ENCODE peak calls at places on chromosomes 5 and 9, in five cellular contexts. X is neuronal stem cell, Y is A549, N is heart left ventricle, V is psoas muscle. D is an unnamed sample. For H3K4me1, the result is how much of the 10 kb centered on the place peaks cover.

GRCh38 chr5:171907731-171908343 is 98.6 kb downstream of the FBXW11 start:
- DNase-seq in X (peak), Y (peak), N (peak), V (no peak), D (peak)

GRCh38 chr5:11452854-11453253 is 451.4 kb downstream of the CTNND2 start:
- DNase-seq in X (no peak), Y (no peak), N (no peak), V (no peak), D (no peak)

GRCh38 chr9:126431112-126431742 is 104.6 kb downstream of the MVB12B start:
- DNase-seq in X (no peak), Y (no peak), N (no peak), V (no peak), D (no peak)

GRCh38 chr9:87193925-87194380 is 246.6 kb upstream of the GAS1 start:
- DNase-seq in X (no peak), Y (no peak), N (no peak), V (no peak), D (peak)

GRCh38 chr5:74722271-74722670 is 37.2 kb downstream of the HEXB start:
- DNase-seq in X (no peak), Y (no peak), N (no peak), V (no peak), D (no peak)

GRCh38 chr5:173689713-173690360 is 73.4 kb upstream of the BOD1 start:
- DNase-seq in X (no peak), Y (peak), N (peak), V (peak), D (no peak)

GRCh38 chr5:166561759-166562158 is 1729.7 kb upstream of the WWC1 start:
- DNase-seq in X (no peak), Y (no peak), N (no peak), V (no peak), D (no peak)

GRCh38 chr5:167582916-167583315 is 708.5 kb upstream of the WWC1 start:
- DNase-seq in X (no peak), Y (no peak), N (no peak), V (no peak), D (no peak)

GRCh38 chr5:44679200-44679599 is 129.5 kb upstream of the MRPS30 start:
- DNase-seq in X (no peak), Y (no peak), N (no peak), V (no peak), D (no peak)

GRCh38 chr5:34517249-34517648 is 138.9 kb upstream of the RAI14 start:
- DNase-seq in X (no peak), Y (no peak), N (no peak), V (no peak), D (no peak)

GRCh38 chr5:69329905-69330489 is 2.6 kb downstream of the CCDC125 start:
- DNase-seq in X (no peak), Y (no peak), N (no peak), V (no peak), D (no peak)

GRCh38 chr9:100401042-100401441 is 25.9 kb upstream of the MSANTD3 start:
- DNase-seq in X (no peak), Y (no peak), N (no peak), V (no peak), D (no peak)

GRCh38 chr9:96441798-96442445 is 8.0 kb upstream of the HABP4 start:
- DNase-seq in X (no peak), Y (no peak), N (no peak), V (no peak), D (no peak)

GRCh38 chr5:1542755-1543154 is 19.0 kb upstream of the LPCAT1 start:
- DNase-seq in X (no peak), Y (peak), N (no peak), V (no peak), D (no peak)

GRCh38 chr9:72207278-72207677 is 58.0 kb downstream of the GDA start:
- DNase-seq in X (no peak), Y (no peak), N (no peak), V (no peak), D (no peak)

GRCh38 chr9:130731355-130731754 is 37.8 kb downstream of the EXOSC2 start:
- DNase-seq in X (no peak), Y (no peak), N (no peak), V (no peak), D (no peak)

GRCh38 chr9:17969232-17969631 is 390.4 kb downstream of the SH3GL2 start:
- DNase-seq in X (no peak), Y (no peak), N (no peak), V (no peak), D (no peak)

GRCh38 chr9:98709968-98710965 is 1.5 kb upstream of the GABBR2 start:
- DNase-seq in X (no peak), Y (no peak), N (no peak), V (no peak), D (no peak)

GRCh38 chr9:130242270-130243014 is 23.1 kb upstream of the HMCN2 start:
- DNase-seq in X (no peak), Y (no peak), N (no peak), V (peak), D (no peak)

DNA sequence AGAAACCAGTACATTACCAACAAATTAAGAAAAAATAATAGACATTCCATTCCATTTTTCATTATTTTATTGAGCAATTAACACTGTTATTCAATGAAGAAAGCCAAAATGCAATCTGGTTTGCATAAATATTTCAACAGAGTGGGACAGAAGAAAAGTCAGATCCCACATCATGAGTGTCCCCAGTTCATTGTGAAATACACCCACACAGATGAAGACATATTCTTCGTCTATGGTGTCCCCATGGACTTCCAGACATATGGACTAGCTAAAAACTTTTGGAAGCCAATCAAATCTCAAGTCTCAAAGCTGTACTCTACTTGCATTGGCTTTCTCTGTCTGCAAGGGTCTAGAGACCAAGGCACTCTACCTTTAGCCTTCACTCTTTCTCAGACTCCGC is 194.3 kb downstream of the SEMA5A start:
- DNase-seq in X (no peak), Y (no peak), N (no peak), V (no peak), D (no peak)
- H3K27ac ChIP-seq in X (no peak), Y (no peak), N (no peak), V (no peak), D (no peak)

DNA sequence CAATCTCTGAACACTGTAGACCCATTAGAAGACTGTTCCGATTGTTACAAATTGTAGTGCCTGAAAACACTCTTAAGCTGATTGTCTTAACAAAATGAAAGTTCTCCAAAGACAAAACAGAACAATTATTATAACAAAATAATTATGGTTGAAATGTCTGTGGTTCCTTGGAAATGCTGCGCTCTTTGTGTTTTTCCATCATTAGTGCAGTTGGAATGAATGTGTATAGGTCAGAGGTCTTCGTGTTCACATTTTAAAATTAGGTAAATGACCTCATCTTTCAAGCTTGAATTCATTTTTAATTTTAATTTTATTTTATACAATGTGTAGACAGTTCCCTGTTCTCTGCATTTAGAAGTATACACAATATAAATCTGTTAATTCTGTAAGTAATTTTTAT is 56.7 kb upstream of the NXNL2 start:
- DNase-seq in X (no peak), Y (no peak), N (no peak), V (no peak), D (peak)
- H3K4me1 ChIP-seq in X (under half), Y (under half), N (under half), V (under half), D (under half)

GRCh38 chr5:25688156-25688555 is 1043.4 kb upstream of the CDH10 start:
- DNase-seq in X (no peak), Y (no peak), N (no peak), V (no peak), D (no peak)
- H3K27ac ChIP-seq in X (no peak), Y (no peak), N (no peak), V (no peak), D (no peak)

DNA sequence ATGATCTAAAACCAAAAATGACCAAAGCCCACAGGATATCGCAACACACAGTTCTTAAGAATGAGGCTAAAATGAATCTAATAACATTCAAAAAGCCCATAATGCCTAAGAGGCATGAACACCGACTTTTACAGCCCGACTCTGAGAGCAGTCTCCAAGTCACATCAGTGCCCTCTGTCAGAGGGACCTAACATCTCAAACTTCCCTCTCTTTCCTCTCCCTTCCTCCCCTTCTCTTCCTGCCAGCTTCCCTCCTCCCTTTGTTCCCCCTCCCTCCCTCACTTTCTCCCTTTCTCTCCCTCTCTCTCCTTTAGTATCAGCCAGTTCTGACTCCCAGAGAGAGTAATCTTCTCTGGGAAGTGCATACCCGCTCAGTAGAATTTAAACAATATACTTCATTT is 154.4 kb downstream of the GLIS3 start:
- DNase-seq in X (no peak), Y (no peak), N (no peak), V (no peak), D (no peak)
- H3K4me1 ChIP-seq in X (under half), Y (half or more), N (under half), V (under half), D (under half)

GRCh38 chr5:115571441-115571878 is 26.9 kb upstream of the FEM1C start:
- DNase-seq in X (peak), Y (no peak), N (peak), V (no peak), D (no peak)
- H3K27ac ChIP-seq in X (peak), Y (no peak), N (no peak), V (no peak), D (no peak)

GRCh38 chr9:104923740-104924139 is 4.2 kb downstream of the ABCA1 start:
- DNase-seq in X (no peak), Y (no peak), N (no peak), V (no peak), D (no peak)
- H3K4me1 ChIP-seq in X (under half), Y (under half), N (under half), V (half or more), D (under half)

GRCh38 chr5:478355-478981 is 35.5 kb downstream of the EXOC3 start:
- DNase-seq in X (no peak), Y (no peak), N (no peak), V (no peak), D (no peak)

GRCh38 chr5:477871-478270 is 34.9 kb downstream of the EXOC3 start:
- DNase-seq in X (no peak), Y (no peak), N (no peak), V (no peak), D (no peak)

GRCh38 chr5:476102-476813 is 33.3 kb downstream of the EXOC3 start:
- DNase-seq in X (no peak), Y (no peak), N (no peak), V (peak), D (no peak)

GRCh38 chr5:476814-477175 is 33.8 kb downstream of the EXOC3 start:
- DNase-seq in X (no peak), Y (no peak), N (no peak), V (peak), D (no peak)

DNA sequence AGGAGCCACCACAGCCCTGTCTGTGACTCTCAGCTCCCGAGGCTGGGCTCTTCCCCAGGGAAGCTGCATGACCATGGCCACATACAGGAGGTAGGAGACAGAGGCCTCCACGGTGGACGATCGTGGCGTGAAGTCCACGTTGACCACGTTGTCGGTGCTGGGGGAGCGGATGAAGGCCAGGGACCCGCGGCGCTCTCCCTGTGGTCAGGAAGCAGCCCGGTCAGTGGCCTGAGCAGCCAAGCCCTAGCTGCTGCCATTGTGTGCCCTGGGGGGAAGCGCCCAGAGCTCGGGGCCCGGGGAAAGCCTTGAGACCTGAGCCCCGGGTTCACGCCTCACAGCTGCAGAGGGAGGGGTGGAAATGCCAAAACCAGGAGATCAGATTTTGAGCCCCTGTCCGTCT is 34.3 kb downstream of the EXOC3 start:
- DNase-seq in X (no peak), Y (no peak), N (no peak), V (no peak), D (no peak)
- H3K27ac ChIP-seq in X (no peak), Y (no peak), N (no peak), V (no peak), D (no peak)

GRCh38 chr5:113271015-113271414 is 163.8 kb downstream of the TSSK1B start:
- DNase-seq in X (no peak), Y (no peak), N (no peak), V (no peak), D (peak)

GRCh38 chr5:113267361-113267900 is 167.4 kb downstream of the TSSK1B start:
- DNase-seq in X (no peak), Y (no peak), N (no peak), V (no peak), D (no peak)

GRCh38 chr5:113270081-113270480 is 164.7 kb downstream of the TSSK1B start:
- DNase-seq in X (no peak), Y (no peak), N (no peak), V (no peak), D (no peak)

GRCh38 chr5:113268232-113268631 is 166.6 kb downstream of the TSSK1B start:
- DNase-seq in X (no peak), Y (no peak), N (no peak), V (no peak), D (no peak)

GRCh38 chr5:113269023-113269997 is 165.5 kb downstream of the TSSK1B start:
- DNase-seq in X (no peak), Y (no peak), N (no peak), V (no peak), D (no peak)
- H3K4me1 ChIP-seq in X (under half), Y (under half), N (under half), V (under half), D (half or more)